ENCODE peak calls at places on chromosomes 5 and 9, in six cellular contexts. J is right lobe of liver, V is AG04450, S is body of pancreas, F is A549, L is RWPE1. Q is an unnamed sample.
A peak's percentile ranks its signal among the peaks of the same experiment; 100 is the strongest.

GRCh38 chr5:602466-603035 is 9.6 kb upstream of the CEP72 start:
- DNase-seq in L (no peak), V (no peak), J (peak; percentile 22), S (no peak), F (no peak), Q (peak; percentile 54)

GRCh38 chr9:130444565-130445221 is at the start of gene ASS1:
- DNase-seq in V (no peak), F (peak; percentile 68), L (peak; percentile 80), J (peak; percentile 97), S (peak; percentile 89), Q (peak; percentile 90)

GRCh38 chr9:95725045-95725444 is 150.4 kb upstream of the ERCC6L2 start:
- DNase-seq in L (no peak), F (no peak), J (no peak), S (no peak), V (no peak), Q (no peak)

GRCh38 chr9:70362952-70363351 is 51.5 kb downstream of the KLF9 start:
- DNase-seq in S (no peak), L (peak; percentile 75), V (no peak), J (no peak), F (no peak), Q (no peak)

GRCh38 chr5:153636713-153637112 is 146.2 kb downstream of the GRIA1 start:
- DNase-seq in L (no peak), V (no peak), F (no peak), S (no peak), J (no peak), Q (no peak)

GRCh38 chr5:17412760-17413671 is 85.0 kb upstream of the TAF11L2 start:
- DNase-seq in J (no peak), V (no peak), S (peak; percentile 13), L (no peak), F (no peak), Q (no peak)

GRCh38 chr5:109740329-109740728 is 50.6 kb downstream of the MAN2A1 start:
- DNase-seq in V (no peak), F (no peak), S (no peak), J (no peak), L (no peak), Q (no peak)

GRCh38 chr9:25994605-25995004 is 316.4 kb upstream of the TUSC1 start:
- DNase-seq in J (no peak), S (no peak), V (no peak), F (no peak), L (no peak), Q (no peak)

GRCh38 chr9:134188421-134189166 is 24.2 kb upstream of the RNU6ATAC start:
- DNase-seq in S (no peak), L (no peak), F (no peak), J (peak; percentile 83), V (no peak), Q (peak; percentile 50)

GRCh38 chr9:36316629-36317317 is 58.5 kb upstream of the GNE start:
- DNase-seq in S (no peak), F (no peak), V (no peak), J (no peak), L (no peak), Q (no peak)

GRCh38 chr9:91433180-91433579 is 9.5 kb upstream of the NFIL3 start:
- DNase-seq in S (peak; percentile 64), J (no peak), V (peak; percentile 90), L (peak; percentile 92), F (peak; percentile 68), Q (no peak)

GRCh38 chr5:16467363-16468219 is 2.0 kb upstream of the ZNF622 start:
- DNase-seq in V (peak; percentile 16), S (no peak), J (no peak), L (peak; percentile 73), F (no peak), Q (no peak)

GRCh38 chr9:73780916-73781315 is 629.3 kb downstream of the ANXA1 start:
- DNase-seq in S (no peak), F (no peak), V (no peak), J (no peak), L (peak; percentile 83), Q (no peak)

GRCh38 chr5:163498886-163499285 is 6.5 kb upstream of the MAT2B start:
- DNase-seq in F (no peak), L (peak; percentile 19), V (no peak), J (no peak), S (no peak), Q (no peak)

GRCh38 chr5:38681966-38682365 is 125.5 kb upstream of the LIFR start:
- DNase-seq in V (no peak), F (no peak), S (no peak), J (no peak), L (no peak), Q (no peak)

GRCh38 chr9:76158713-76159112 is 235.5 kb downstream of the RFK start:
- DNase-seq in V (no peak), L (no peak), S (no peak), J (no peak), F (no peak), Q (no peak)

GRCh38 chr5:62296998-62297397 is 9.0 kb upstream of the KIF2A start:
- DNase-seq in F (no peak), J (no peak), L (no peak), S (no peak), V (no peak), Q (no peak)

GRCh38 chr9:136671646-136672430 is 9.1 kb downstream of the EGFL7 start:
- DNase-seq in S (peak; percentile 45), J (no peak), V (no peak), L (peak; percentile 72), F (peak; percentile 78), Q (no peak)

GRCh38 chr5:75325242-75325641 is 11.8 kb upstream of the HMGCR start:
- DNase-seq in S (no peak), V (no peak), L (no peak), F (no peak), J (no peak), Q (no peak)

GRCh38 chr9:91746357-91746756 is 203.7 kb downstream of the ROR2 start:
- DNase-seq in V (no peak), J (no peak), S (no peak), L (no peak), F (no peak), Q (no peak)

GRCh38 chr5:115068239-115069086 is 101.2 kb downstream of the TRIM36 start:
- DNase-seq in S (peak; percentile 26), F (no peak), V (no peak), L (peak; percentile 16), J (no peak), Q (no peak)

GRCh38 chr9:5622019-5622418 is 6.9 kb upstream of the RIC1 start:
- DNase-seq in L (peak; percentile 12), V (peak; percentile 50), J (no peak), F (no peak), S (no peak), Q (no peak)

DNA sequence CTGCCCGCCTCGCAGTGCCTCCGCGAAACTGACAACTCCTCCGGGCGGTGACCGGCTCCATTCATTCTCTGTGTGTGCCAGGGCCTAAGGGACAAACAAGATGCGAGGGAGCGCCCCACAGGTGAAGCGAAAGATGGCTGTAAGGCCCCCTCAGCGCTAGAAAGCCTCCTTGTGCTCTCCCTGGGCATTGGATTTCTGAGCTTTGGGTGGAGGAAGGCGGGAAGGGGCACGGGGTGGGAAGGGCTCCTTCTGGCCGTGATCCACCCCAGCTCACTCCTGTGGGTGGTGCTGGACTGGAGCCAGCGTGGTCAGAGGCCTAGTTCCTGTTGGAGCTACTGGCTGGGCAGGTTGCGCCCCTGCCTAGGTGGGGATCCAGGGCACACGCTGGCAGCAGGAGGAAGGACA is 943 bp downstream of the GALNT12 start:
- DNase-seq in V (no peak), L (no peak), S (peak; percentile 69), J (no peak), F (no peak), Q (no peak)
- H3K27ac ChIP-seq in V (no peak overlapping the region), L (no peak overlapping the region), S (peak overlapping the region; percentile 42), J (no peak overlapping the region), F (peak overlapping the region; percentile 93), Q (no peak overlapping the region)

GRCh38 chr9:303502-303901 is 88.8 kb downstream of the DOCK8 start:
- DNase-seq in S (no peak), F (no peak), L (no peak), V (no peak), J (no peak), Q (no peak)

GRCh38 chr9:292915-293314 is 78.2 kb downstream of the DOCK8 start:
- DNase-seq in F (no peak), L (no peak), S (no peak), J (no peak), V (no peak), Q (no peak)

GRCh38 chr9:297104-297794 is 82.6 kb downstream of the DOCK8 start:
- DNase-seq in L (peak; percentile 3), V (no peak), F (peak; percentile 16), S (peak; percentile 70), J (no peak), Q (peak; percentile 66)

DNA sequence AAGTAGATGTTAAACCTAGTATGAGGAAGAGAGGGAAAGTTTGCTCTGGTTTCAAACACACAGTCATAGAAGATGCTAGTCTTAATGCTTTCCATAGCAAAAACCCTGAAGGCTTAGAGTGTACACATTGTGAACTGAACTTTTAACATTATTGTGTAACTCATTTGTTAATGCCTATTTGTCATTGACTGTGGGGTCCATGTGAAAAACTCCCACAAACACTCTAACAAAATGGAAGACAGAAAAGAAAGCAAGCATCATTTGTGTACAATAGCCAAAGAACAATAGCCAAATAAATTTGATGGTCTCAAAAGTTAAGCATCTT is 83.1 kb downstream of the DOCK8 start:
- DNase-seq in F (no peak), V (no peak), J (no peak), S (no peak), L (no peak), Q (no peak)
- H3K27ac ChIP-seq in F (no peak overlapping the region), V (no peak overlapping the region), J (no peak overlapping the region), S (peak overlapping the region; percentile 54), L (no peak overlapping the region), Q (no peak overlapping the region)

GRCh38 chr5:172727551-172727950 is 43.4 kb downstream of the DUSP1 start:
- DNase-seq in L (no peak), V (no peak), F (no peak), S (no peak), J (no peak), Q (no peak)

GRCh38 chr5:172731286-172732073 is 39.5 kb downstream of the DUSP1 start:
- DNase-seq in V (no peak), S (peak; percentile 89), L (peak; percentile 76), J (peak; percentile 87), F (peak; percentile 53), Q (no peak)

GRCh38 chr5:172728481-172729241 is 42.3 kb downstream of the DUSP1 start:
- DNase-seq in J (no peak), L (no peak), S (no peak), V (no peak), F (no peak), Q (peak; percentile 58)

GRCh38 chr5:172730222-172730621 is 40.8 kb downstream of the DUSP1 start:
- DNase-seq in L (no peak), V (no peak), F (no peak), J (no peak), S (no peak), Q (no peak)

DNA sequence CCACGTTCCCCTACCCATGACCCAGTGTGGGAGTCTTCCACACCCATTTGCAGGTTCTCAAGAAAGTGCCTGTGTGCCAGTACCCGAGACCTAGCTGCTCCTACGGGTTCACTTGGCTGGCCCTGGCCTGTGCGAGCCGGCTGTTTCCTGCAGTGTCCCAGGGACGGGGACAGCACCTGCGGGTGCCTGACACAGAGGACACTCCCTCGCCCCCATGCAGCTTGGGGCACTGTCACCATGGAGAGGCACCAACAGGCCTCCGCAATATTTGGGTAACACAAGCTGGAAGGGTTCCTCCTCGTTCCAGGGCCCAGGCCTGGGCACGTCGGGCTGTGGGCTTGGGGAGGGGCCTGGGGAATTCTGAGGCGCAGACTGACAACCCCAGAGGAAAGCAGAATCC is 41.4 kb downstream of the DUSP1 start:
- DNase-seq in L (no peak), F (no peak), V (no peak), S (no peak), J (no peak), Q (peak; percentile 54)
- H3K27ac ChIP-seq in L (peak overlapping the region; percentile 14), F (peak overlapping the region; percentile 24), V (no peak overlapping the region), S (no peak overlapping the region), J (no peak overlapping the region), Q (no peak overlapping the region)

GRCh38 chr5:66994790-66995189 is 201.8 kb downstream of the CD180 start:
- DNase-seq in V (no peak), S (no peak), J (no peak), F (peak; percentile 39), L (no peak), Q (no peak)
- H3K27ac ChIP-seq in V (no peak overlapping the region), S (no peak overlapping the region), J (no peak overlapping the region), F (no peak overlapping the region), L (no peak overlapping the region), Q (no peak overlapping the region)